ENCODE peak calls at places on chromosomes 1 and 21, in eight cellular contexts. One of them, this sample, is unnamed.

GRCh38 chr1:222372221-222372620 is 175.7 kb downstream of the HHIPL2 start:
- DNase-seq in HFF-Myc: no peak
- DNase-seq in fibroblast of mammary gland: peak; percentile 33
- DNase-seq in CD4-positive, CD25-positive, alpha-beta regulatory T cell: no peak
- DNase-seq in transverse colon: no peak
- DNase-seq in fibroblast of lung: peak; percentile 71
- DNase-seq in AG04450: no peak
- DNase-seq in GM23338: no peak
- DNase-seq in this sample: no peak

GRCh38 chr1:234971586-234972297 is 156.9 kb downstream of the TOMM20 start:
- DNase-seq in fibroblast of lung: no peak
- DNase-seq in fibroblast of mammary gland: no peak
- DNase-seq in transverse colon: no peak
- DNase-seq in CD4-positive, CD25-positive, alpha-beta regulatory T cell: no peak
- DNase-seq in HFF-Myc: no peak
- DNase-seq in AG04450: no peak
- DNase-seq in GM23338: no peak
- DNase-seq in this sample: no peak

GRCh38 chr1:61244114-61244513 is 161.8 kb downstream of the NFIA start:
- DNase-seq in GM23338: no peak
- DNase-seq in transverse colon: no peak
- DNase-seq in HFF-Myc: peak; percentile 27
- DNase-seq in AG04450: no peak
- DNase-seq in fibroblast of lung: peak; percentile 76
- DNase-seq in fibroblast of mammary gland: peak; percentile 91
- DNase-seq in CD4-positive, CD25-positive, alpha-beta regulatory T cell: no peak
- DNase-seq in this sample: no peak

GRCh38 chr21:29174607-29175013 is 44.2 kb downstream of the MAP3K7CL start:
- DNase-seq in fibroblast of mammary gland: peak; percentile 81
- DNase-seq in transverse colon: no peak
- DNase-seq in fibroblast of lung: no peak
- DNase-seq in CD4-positive, CD25-positive, alpha-beta regulatory T cell: no peak
- DNase-seq in GM23338: no peak
- DNase-seq in HFF-Myc: no peak
- DNase-seq in AG04450: no peak
- DNase-seq in this sample: no peak

GRCh38 chr1:170145691-170146676 is at the start of gene NTMT2:
- DNase-seq in GM23338: peak; percentile 84
- DNase-seq in fibroblast of lung: peak; percentile 64
- DNase-seq in HFF-Myc: no peak
- DNase-seq in AG04450: no peak
- DNase-seq in fibroblast of mammary gland: no peak
- DNase-seq in transverse colon: no peak
- DNase-seq in CD4-positive, CD25-positive, alpha-beta regulatory T cell: no peak
- DNase-seq in this sample: no peak

GRCh38 chr1:57616906-57617305 is 193.0 kb upstream of the DAB1 start:
- DNase-seq in fibroblast of mammary gland: no peak
- DNase-seq in AG04450: no peak
- DNase-seq in transverse colon: no peak
- DNase-seq in GM23338: no peak
- DNase-seq in HFF-Myc: no peak
- DNase-seq in fibroblast of lung: no peak
- DNase-seq in CD4-positive, CD25-positive, alpha-beta regulatory T cell: no peak
- DNase-seq in this sample: no peak

GRCh38 chr1:197927908-197928665 is 10.9 kb downstream of the LHX9 start:
- DNase-seq in fibroblast of mammary gland: no peak
- DNase-seq in AG04450: no peak
- DNase-seq in HFF-Myc: no peak
- DNase-seq in CD4-positive, CD25-positive, alpha-beta regulatory T cell: no peak
- DNase-seq in fibroblast of lung: no peak
- DNase-seq in GM23338: no peak
- DNase-seq in transverse colon: no peak
- DNase-seq in this sample: no peak

GRCh38 chr1:32753532-32754281 is 51.1 kb upstream of the SYNC start:
- DNase-seq in CD4-positive, CD25-positive, alpha-beta regulatory T cell: peak; percentile 66
- DNase-seq in fibroblast of mammary gland: peak; percentile 32
- DNase-seq in AG04450: no peak
- DNase-seq in fibroblast of lung: peak; percentile 62
- DNase-seq in HFF-Myc: no peak
- DNase-seq in transverse colon: peak; percentile 79
- DNase-seq in GM23338: peak; percentile 96
- DNase-seq in this sample: no peak

GRCh38 chr21:38839683-38840286 is 34.1 kb downstream of the ETS2 start:
- DNase-seq in HFF-Myc: peak; percentile 36
- DNase-seq in GM23338: no peak
- DNase-seq in fibroblast of mammary gland: peak; percentile 97
- DNase-seq in AG04450: peak; percentile 72
- DNase-seq in CD4-positive, CD25-positive, alpha-beta regulatory T cell: no peak
- DNase-seq in fibroblast of lung: peak; percentile 94
- DNase-seq in transverse colon: no peak
- DNase-seq in this sample: no peak

GRCh38 chr21:39715804-39716397 is 29.1 kb upstream of the IGSF5 start:
- DNase-seq in fibroblast of lung: peak; percentile 21
- DNase-seq in transverse colon: peak; percentile 68
- DNase-seq in HFF-Myc: no peak
- DNase-seq in CD4-positive, CD25-positive, alpha-beta regulatory T cell: no peak
- DNase-seq in GM23338: peak; percentile 81
- DNase-seq in AG04450: peak; percentile 8
- DNase-seq in fibroblast of mammary gland: peak; percentile 41
- DNase-seq in this sample: no peak

GRCh38 chr1:33741749-33742148 is 122.1 kb upstream of the HMGB4 start:
- DNase-seq in transverse colon: no peak
- DNase-seq in HFF-Myc: no peak
- DNase-seq in fibroblast of lung: no peak
- DNase-seq in fibroblast of mammary gland: no peak
- DNase-seq in GM23338: no peak
- DNase-seq in AG04450: no peak
- DNase-seq in CD4-positive, CD25-positive, alpha-beta regulatory T cell: no peak
- DNase-seq in this sample: no peak

GRCh38 chr21:44987886-44988606 is 48.2 kb downstream of the SLX9 start:
- DNase-seq in HFF-Myc: no peak
- DNase-seq in GM23338: no peak
- DNase-seq in fibroblast of mammary gland: no peak
- DNase-seq in CD4-positive, CD25-positive, alpha-beta regulatory T cell: no peak
- DNase-seq in transverse colon: no peak
- DNase-seq in AG04450: no peak
- DNase-seq in fibroblast of lung: no peak
- DNase-seq in this sample: no peak

GRCh38 chr1:59150537-59151386 is 146.1 kb upstream of the FGGY start:
- DNase-seq in CD4-positive, CD25-positive, alpha-beta regulatory T cell: no peak
- DNase-seq in GM23338: no peak
- DNase-seq in transverse colon: peak; percentile 68
- DNase-seq in HFF-Myc: peak; percentile 98
- DNase-seq in fibroblast of lung: peak; percentile 100
- DNase-seq in AG04450: peak; percentile 99
- DNase-seq in fibroblast of mammary gland: peak; percentile 100
- DNase-seq in this sample: no peak

GRCh38 chr1:217135987-217136894 is 413.0 kb upstream of the ESRRG start:
- DNase-seq in GM23338: peak; percentile 58
- DNase-seq in transverse colon: no peak
- DNase-seq in AG04450: no peak
- DNase-seq in CD4-positive, CD25-positive, alpha-beta regulatory T cell: no peak
- DNase-seq in fibroblast of mammary gland: no peak
- DNase-seq in fibroblast of lung: no peak
- DNase-seq in HFF-Myc: no peak
- DNase-seq in this sample: no peak

GRCh38 chr1:200483491-200484143 is 73.8 kb upstream of the ZNF281 start:
- DNase-seq in fibroblast of lung: peak; percentile 100
- DNase-seq in AG04450: peak; percentile 92
- DNase-seq in CD4-positive, CD25-positive, alpha-beta regulatory T cell: peak; percentile 44
- DNase-seq in transverse colon: no peak
- DNase-seq in HFF-Myc: peak; percentile 87
- DNase-seq in GM23338: peak; percentile 42
- DNase-seq in fibroblast of mammary gland: peak; percentile 99
- DNase-seq in this sample: no peak

GRCh38 chr1:185074307-185074706 is 28.9 kb downstream of the RNF2 start:
- DNase-seq in AG04450: no peak
- DNase-seq in CD4-positive, CD25-positive, alpha-beta regulatory T cell: no peak
- DNase-seq in fibroblast of lung: peak; percentile 66
- DNase-seq in GM23338: peak; percentile 40
- DNase-seq in transverse colon: no peak
- DNase-seq in fibroblast of mammary gland: peak; percentile 37
- DNase-seq in HFF-Myc: no peak
- DNase-seq in this sample: no peak

GRCh38 chr1:225849905-225850304 is 32.3 kb downstream of the TMEM63A start:
- DNase-seq in CD4-positive, CD25-positive, alpha-beta regulatory T cell: no peak
- DNase-seq in AG04450: no peak
- DNase-seq in GM23338: no peak
- DNase-seq in fibroblast of lung: no peak
- DNase-seq in fibroblast of mammary gland: no peak
- DNase-seq in transverse colon: peak; percentile 47
- DNase-seq in HFF-Myc: no peak
- DNase-seq in this sample: no peak

GRCh38 chr1:182587666-182588438 is 1.2 kb downstream of the RNASEL start:
- DNase-seq in fibroblast of mammary gland: no peak
- DNase-seq in CD4-positive, CD25-positive, alpha-beta regulatory T cell: no peak
- DNase-seq in GM23338: no peak
- DNase-seq in HFF-Myc: no peak
- DNase-seq in fibroblast of lung: no peak
- DNase-seq in AG04450: no peak
- DNase-seq in transverse colon: no peak
- DNase-seq in this sample: no peak

DNA sequence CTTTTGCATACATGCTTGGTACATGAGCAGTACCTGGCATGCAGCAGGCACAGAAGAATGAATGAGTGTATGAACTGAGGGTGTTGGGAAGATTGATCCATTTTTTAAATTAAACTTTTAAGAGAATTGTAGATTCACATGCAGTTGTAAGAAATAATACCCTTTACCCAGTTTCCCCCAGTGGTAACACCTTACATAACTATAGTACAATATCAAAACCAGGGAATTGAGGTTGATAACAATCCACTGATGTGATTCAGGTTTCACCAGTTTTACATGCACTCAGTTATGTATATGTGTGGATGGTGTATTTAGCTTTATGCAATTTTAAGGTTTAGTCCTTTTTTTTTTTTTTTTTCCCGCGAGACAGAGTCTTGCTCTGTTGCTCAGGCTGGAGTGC is 20.5 kb downstream of the TRABD2B start:
- DNase-seq in fibroblast of mammary gland: no peak
- DNase-seq in CD4-positive, CD25-positive, alpha-beta regulatory T cell: no peak
- DNase-seq in AG04450: no peak
- DNase-seq in transverse colon: no peak
- DNase-seq in GM23338: no peak
- DNase-seq in fibroblast of lung: no peak
- DNase-seq in HFF-Myc: no peak
- DNase-seq in this sample: no peak
- H3K4me3 ChIP-seq in fibroblast of mammary gland: no peak overlapping the region
- H3K4me3 ChIP-seq in CD4-positive, CD25-positive, alpha-beta regulatory T cell: no peak overlapping the region
- H3K4me3 ChIP-seq in AG04450: no peak overlapping the region
- H3K4me3 ChIP-seq in transverse colon: no peak overlapping the region
- H3K4me3 ChIP-seq in GM23338: no peak overlapping the region
- H3K4me3 ChIP-seq in fibroblast of lung: no peak overlapping the region
- H3K4me3 ChIP-seq in HFF-Myc: no peak overlapping the region
- H3K4me3 ChIP-seq in this sample: no peak overlapping the region

GRCh38 chr1:11046270-11046566 is 821 bp downstream of the MASP2 start:
- DNase-seq in fibroblast of mammary gland: no peak
- DNase-seq in AG04450: no peak
- DNase-seq in GM23338: no peak
- DNase-seq in CD4-positive, CD25-positive, alpha-beta regulatory T cell: no peak
- DNase-seq in transverse colon: no peak
- DNase-seq in HFF-Myc: no peak
- DNase-seq in fibroblast of lung: no peak
- DNase-seq in this sample: no peak
- H3K4me3 ChIP-seq in fibroblast of mammary gland: no peak overlapping the region
- H3K4me3 ChIP-seq in AG04450: no peak overlapping the region
- H3K4me3 ChIP-seq in GM23338: no peak overlapping the region
- H3K4me3 ChIP-seq in CD4-positive, CD25-positive, alpha-beta regulatory T cell: no peak overlapping the region
- H3K4me3 ChIP-seq in transverse colon: no peak overlapping the region
- H3K4me3 ChIP-seq in HFF-Myc: no peak overlapping the region
- H3K4me3 ChIP-seq in fibroblast of lung: no peak overlapping the region
- H3K4me3 ChIP-seq in this sample: no peak overlapping the region

GRCh38 chr1:69568435-69569280 is 936 bp downstream of the LRRC7 start:
- DNase-seq in HFF-Myc: no peak
- DNase-seq in CD4-positive, CD25-positive, alpha-beta regulatory T cell: no peak
- DNase-seq in fibroblast of mammary gland: no peak
- DNase-seq in GM23338: peak; percentile 37
- DNase-seq in AG04450: no peak
- DNase-seq in fibroblast of lung: peak; percentile 1
- DNase-seq in transverse colon: no peak
- DNase-seq in this sample: no peak

GRCh38 chr1:69569983-69570755 is 2.4 kb downstream of the LRRC7 start:
- DNase-seq in CD4-positive, CD25-positive, alpha-beta regulatory T cell: no peak
- DNase-seq in fibroblast of lung: peak; percentile 43
- DNase-seq in GM23338: peak; percentile 54
- DNase-seq in transverse colon: no peak
- DNase-seq in HFF-Myc: no peak
- DNase-seq in fibroblast of mammary gland: peak; percentile 8
- DNase-seq in AG04450: no peak
- DNase-seq in this sample: no peak

GRCh38 chr1:69569281-69569970 is 1.7 kb downstream of the LRRC7 start:
- DNase-seq in AG04450: no peak
- DNase-seq in HFF-Myc: no peak
- DNase-seq in fibroblast of mammary gland: no peak
- DNase-seq in CD4-positive, CD25-positive, alpha-beta regulatory T cell: no peak
- DNase-seq in fibroblast of lung: peak; percentile 4
- DNase-seq in transverse colon: no peak
- DNase-seq in GM23338: peak; percentile 47
- DNase-seq in this sample: no peak

GRCh38 chr1:69572921-69573320 is 5.2 kb downstream of the LRRC7 start:
- DNase-seq in HFF-Myc: no peak
- DNase-seq in transverse colon: no peak
- DNase-seq in fibroblast of mammary gland: no peak
- DNase-seq in AG04450: no peak
- DNase-seq in fibroblast of lung: peak; percentile 1
- DNase-seq in CD4-positive, CD25-positive, alpha-beta regulatory T cell: no peak
- DNase-seq in GM23338: no peak
- DNase-seq in this sample: no peak

GRCh38 chr1:69567847-69568434 is at the start of gene LRRC7:
- DNase-seq in AG04450: no peak
- DNase-seq in HFF-Myc: no peak
- DNase-seq in CD4-positive, CD25-positive, alpha-beta regulatory T cell: no peak
- DNase-seq in transverse colon: no peak
- DNase-seq in GM23338: peak; percentile 61
- DNase-seq in fibroblast of mammary gland: no peak
- DNase-seq in fibroblast of lung: peak; percentile 23
- DNase-seq in this sample: no peak
- H3K4me3 ChIP-seq in AG04450: peak within 1 kb of the TSS; percentile 41
- H3K4me3 ChIP-seq in HFF-Myc: peak within 1 kb of the TSS; percentile 14
- H3K4me3 ChIP-seq in CD4-positive, CD25-positive, alpha-beta regulatory T cell: no peak within 1 kb of the TSS
- H3K4me3 ChIP-seq in transverse colon: peak within 1 kb of the TSS; percentile 49
- H3K4me3 ChIP-seq in GM23338: peak within 1 kb of the TSS; percentile 78
- H3K4me3 ChIP-seq in fibroblast of mammary gland: peak within 1 kb of the TSS; percentile 12
- H3K4me3 ChIP-seq in fibroblast of lung: peak within 1 kb of the TSS; percentile 63
- H3K4me3 ChIP-seq in this sample: peak within 1 kb of the TSS; percentile 79

DNA sequence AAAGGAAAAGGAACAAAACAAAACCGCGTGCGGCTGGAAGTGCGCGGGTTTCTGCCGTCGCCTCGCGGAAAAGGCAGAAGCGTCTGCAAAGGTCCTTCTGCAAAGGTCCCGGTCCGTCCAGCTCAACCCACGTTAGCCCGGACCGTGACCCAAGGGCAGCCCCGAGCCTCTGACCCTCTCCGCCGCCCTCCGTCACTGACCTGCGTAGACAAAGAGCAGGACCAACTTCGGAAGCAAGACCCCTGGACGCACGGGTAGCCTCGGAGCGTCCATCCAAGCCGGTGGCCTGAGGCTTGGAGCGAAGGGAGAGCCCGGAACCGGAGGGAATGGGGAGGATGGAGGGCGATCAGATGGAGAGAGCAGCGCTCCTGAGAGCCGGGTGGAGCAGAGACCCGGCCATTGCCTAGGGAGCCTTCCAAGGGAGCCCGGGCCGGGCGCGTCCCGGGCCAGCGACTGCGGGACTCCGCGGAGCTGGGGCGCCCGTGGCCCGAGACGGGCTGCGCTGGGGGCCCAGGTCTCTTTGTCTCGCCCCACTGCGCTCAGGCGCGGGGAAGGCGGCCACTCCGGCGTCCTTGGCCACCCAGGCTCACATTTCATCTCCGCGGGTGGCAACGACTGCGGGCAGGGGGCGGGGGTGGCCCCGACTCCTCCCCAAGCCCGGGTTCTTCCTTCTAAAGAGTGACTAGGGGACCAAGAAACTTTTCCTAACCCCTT is at the start of gene CYYR1:
- DNase-seq in fibroblast of lung: peak; percentile 29
- DNase-seq in CD4-positive, CD25-positive, alpha-beta regulatory T cell: no peak
- DNase-seq in GM23338: peak; percentile 84
- DNase-seq in AG04450: no peak
- DNase-seq in HFF-Myc: no peak
- DNase-seq in transverse colon: no peak
- DNase-seq in fibroblast of mammary gland: no peak
- DNase-seq in this sample: no peak
- H3K4me3 ChIP-seq in fibroblast of lung: peak within 1 kb of the TSS; percentile 67
- H3K4me3 ChIP-seq in CD4-positive, CD25-positive, alpha-beta regulatory T cell: no peak within 1 kb of the TSS
- H3K4me3 ChIP-seq in GM23338: peak within 1 kb of the TSS; percentile 88
- H3K4me3 ChIP-seq in AG04450: peak within 1 kb of the TSS; percentile 15
- H3K4me3 ChIP-seq in HFF-Myc: peak within 1 kb of the TSS; percentile 14
- H3K4me3 ChIP-seq in transverse colon: peak within 1 kb of the TSS; percentile 22
- H3K4me3 ChIP-seq in fibroblast of mammary gland: no peak within 1 kb of the TSS
- H3K4me3 ChIP-seq in this sample: peak within 1 kb of the TSS; percentile 96

This sample was measured in SK-N-MC.